ENCODE peak calls at places on chromosomes 2 and 18, in nine cellular contexts. G is fibroblast of lung, X is B cell, N is cardiac fibroblast, T is kidney, B is tibial nerve, K is upper lobe of right lung, Q is brain microvascular endothelial cell, U is tibial artery. P is an unnamed sample.

GRCh38 chr2:239459581-239459980 is 58.8 kb upstream of the HDAC4 start:
- DNase-seq in G (no peak), B (no peak), U (peak; percentile 39), N (no peak), X (no peak), T (no peak), K (peak; percentile 51), Q (no peak), P (no peak)

GRCh38 chr2:231034291-231034882 is 2.9 kb upstream of the C2orf72 start:
- DNase-seq in K (no peak), G (no peak), X (no peak), Q (no peak), N (no peak), T (no peak), U (no peak), B (no peak), P (no peak)

GRCh38 chr18:12559319-12559718 is 98.6 kb downstream of the SPIRE1 start:
- DNase-seq in Q (no peak), K (no peak), U (no peak), T (no peak), N (no peak), X (no peak), B (no peak), G (no peak), P (no peak)

GRCh38 chr2:197198890-197199289 is 111.7 kb downstream of the ANKRD44 start:
- DNase-seq in K (peak; percentile 66), B (no peak), Q (no peak), U (peak; percentile 76), T (peak; percentile 77), X (peak; percentile 91), G (no peak), N (peak; percentile 70), P (peak; percentile 72)

GRCh38 chr2:67394734-67395133 is 2.4 kb upstream of the ETAA1 start:
- DNase-seq in X (no peak), N (peak; percentile 66), Q (peak; percentile 31), T (no peak), B (no peak), G (peak; percentile 58), K (no peak), U (no peak), P (no peak)

GRCh38 chr2:220708366-220708765 is 863.7 kb downstream of the EPHA4 start:
- DNase-seq in U (no peak), B (no peak), Q (peak; percentile 75), T (no peak), K (no peak), N (peak; percentile 11), X (no peak), G (peak; percentile 99), P (no peak)

GRCh38 chr2:170217778-170218251 is 39.9 kb downstream of the MYO3B start:
- DNase-seq in B (no peak), X (no peak), G (peak; percentile 17), Q (no peak), T (no peak), N (peak; percentile 56), U (no peak), K (no peak), P (no peak)

GRCh38 chr2:202519453-202519852 is 115.3 kb upstream of the FAM117B start:
- DNase-seq in X (no peak), Q (no peak), B (no peak), G (no peak), K (no peak), N (no peak), T (no peak), U (no peak), P (no peak)

GRCh38 chr2:203534486-203535077 is 519 bp downstream of the RAPH1 start:
- DNase-seq in X (no peak), B (no peak), K (no peak), N (no peak), T (no peak), G (peak; percentile 33), U (peak; percentile 71), Q (peak; percentile 13), P (no peak)

GRCh38 chr18:76736309-76736708 is 86.0 kb upstream of the ZNF236 start:
- DNase-seq in K (no peak), Q (no peak), X (no peak), N (no peak), U (no peak), T (no peak), G (no peak), B (no peak), P (no peak)

GRCh38 chr2:206096876-206097275 is 10.9 kb upstream of the INO80D start:
- DNase-seq in Q (no peak), G (no peak), X (no peak), U (no peak), T (no peak), K (no peak), N (no peak), B (no peak), P (no peak)

GRCh38 chr2:138501427-138502252 is at the start of gene SPOPL:
- DNase-seq in B (peak; percentile 81), X (peak; percentile 84), U (peak; percentile 97), K (peak; percentile 97), T (peak; percentile 97), N (peak; percentile 92), G (peak; percentile 82), Q (peak; percentile 83), P (peak; percentile 93)
- TF ChIP-seq CTCF in B (peak; percentile 48), X (peak; percentile 47), U (peak; percentile 21), K (peak; percentile 36), T (peak; percentile 8), N (no peak), G (no peak), Q (peak; percentile 25), P (no peak)

GRCh38 chr2:99613992-99614391 is 124.2 kb upstream of the REV1 start:
- DNase-seq in N (no peak), G (no peak), T (no peak), X (no peak), K (no peak), B (no peak), U (no peak), Q (no peak), P (no peak)

GRCh38 chr2:99617811-99618210 is 128.0 kb upstream of the REV1 start:
- DNase-seq in X (no peak), U (no peak), G (no peak), K (no peak), B (no peak), Q (no peak), N (no peak), T (no peak), P (no peak)

GRCh38 chr2:99611786-99612185 is 122.0 kb upstream of the REV1 start:
- DNase-seq in N (no peak), U (no peak), G (no peak), K (no peak), Q (no peak), X (no peak), T (no peak), B (no peak), P (no peak)

GRCh38 chr2:99618579-99619097 is 128.8 kb upstream of the REV1 start:
- DNase-seq in B (no peak), T (no peak), U (no peak), K (no peak), X (no peak), N (no peak), Q (no peak), G (no peak), P (no peak)

DNA sequence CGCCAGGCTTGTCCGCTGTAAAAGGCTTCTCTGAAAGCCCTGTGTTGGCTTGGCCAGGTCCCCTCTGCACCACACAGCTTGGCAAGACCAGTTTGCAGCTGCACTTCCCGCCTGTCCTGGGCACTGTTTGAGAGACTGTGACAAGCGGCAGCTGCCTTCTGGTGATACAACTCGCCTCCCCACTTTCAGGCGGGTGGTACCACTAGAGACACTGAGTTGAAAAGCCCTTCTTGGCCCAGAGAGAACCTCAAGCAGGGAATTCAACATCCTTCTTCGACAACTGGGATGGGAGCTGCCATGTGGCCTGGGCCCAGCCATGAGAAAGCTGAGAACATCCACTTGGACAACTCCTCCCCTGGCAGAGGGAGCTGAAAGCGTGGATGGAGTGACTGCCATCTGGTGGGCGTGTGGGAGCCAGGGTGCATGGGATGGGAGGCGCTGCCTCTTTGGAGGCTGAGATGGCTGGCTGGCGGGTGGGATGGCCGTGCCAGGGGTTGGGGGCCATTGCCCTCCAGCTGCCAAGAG is 125.5 kb upstream of the REV1 start:
- DNase-seq in X (no peak), Q (no peak), K (no peak), B (no peak), N (no peak), U (no peak), G (no peak), T (no peak), P (no peak)
- TF ChIP-seq CTCF in X (no peak), Q (peak; percentile 52), K (no peak), B (no peak), N (no peak), U (no peak), G (no peak), T (no peak), P (no peak)

GRCh38 chr18:46264255-46264654 is 160.1 kb downstream of the HAUS1 start:
- DNase-seq in K (no peak), T (no peak), U (no peak), X (no peak), N (peak; percentile 78), Q (no peak), G (no peak), B (no peak), P (no peak)
- TF ChIP-seq CTCF in K (no peak), T (no peak), U (no peak), X (no peak), N (peak; percentile 15), Q (no peak), G (no peak), B (no peak), P (no peak)

GRCh38 chr2:12223732-12224131 is 477.3 kb downstream of the LPIN1 start:
- DNase-seq in U (no peak), G (no peak), B (no peak), X (no peak), Q (no peak), N (no peak), T (no peak), K (no peak), P (no peak)

GRCh38 chr2:12226653-12227052 is 480.2 kb downstream of the LPIN1 start:
- DNase-seq in X (no peak), B (no peak), N (no peak), U (no peak), G (no peak), Q (no peak), T (no peak), K (no peak), P (no peak)

GRCh38 chr2:12231288-12231687 is 484.9 kb downstream of the LPIN1 start:
- DNase-seq in G (no peak), T (no peak), B (no peak), X (no peak), Q (no peak), K (no peak), N (no peak), U (no peak), P (no peak)

GRCh38 chr2:12232876-12233275 is 483.9 kb upstream of the TRIB2 start:
- DNase-seq in N (no peak), Q (no peak), B (no peak), U (no peak), T (no peak), X (no peak), G (no peak), K (no peak), P (no peak)

DNA sequence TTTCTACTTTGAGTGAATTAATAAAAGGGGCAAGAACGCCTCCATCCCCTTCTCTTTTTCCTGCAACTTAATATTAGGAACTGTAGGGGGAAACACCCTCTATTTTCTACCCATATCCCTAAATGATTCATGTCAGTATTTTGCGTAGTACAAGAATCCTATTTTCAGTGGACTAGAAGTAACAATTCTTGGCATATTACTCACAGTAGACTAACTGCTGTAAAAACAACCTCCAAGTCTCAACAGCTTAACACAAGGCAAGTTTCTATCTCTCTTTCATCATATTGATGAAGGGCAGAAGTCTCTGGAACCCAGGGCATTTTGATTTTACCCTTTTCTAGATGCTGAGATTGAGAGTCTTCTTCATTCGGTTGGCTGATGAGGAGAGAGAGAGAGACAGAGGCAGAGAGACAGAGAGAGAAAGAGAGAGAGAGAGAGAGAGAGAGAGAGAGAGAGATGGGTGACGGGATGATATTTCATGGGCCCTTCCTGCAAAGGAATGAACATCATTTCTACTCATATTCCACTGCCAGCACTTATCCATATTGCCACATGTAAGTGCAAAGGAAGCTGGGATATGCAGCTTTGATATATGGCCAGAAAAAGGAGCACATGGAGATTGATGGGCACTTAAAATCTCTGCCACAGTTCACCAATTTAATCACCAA is 481.6 kb downstream of the LPIN1 start:
- DNase-seq in K (no peak), Q (peak; percentile 40), X (no peak), T (no peak), N (peak; percentile 32), G (peak; percentile 81), B (no peak), U (no peak), P (no peak)
- TF ChIP-seq CTCF in K (no peak), Q (no peak), X (no peak), T (no peak), N (peak; percentile 6), G (no peak), B (no peak), U (no peak), P (no peak)

P was measured in GM13976.